ENCODE peak calls at places on chromosomes 5 and 9, in four cellular contexts. Z is iPS DF 19.7; M is T-helper 9 cell; V is activated CD4-positive, alpha-beta T cell treated with anti-CD3 and anti-CD28 coated beads, Interleukin-2, amount 50 U/mL, for 1 hour. Q is an unnamed sample.

GRCh38 chr9:76456202-76456926 is 2.6 kb upstream of the GCNT1 start:
- DNase-seq in M (peak), V (peak), Z (no peak), Q (peak)

GRCh38 chr5:96922452-96923244 is 13.2 kb upstream of the LNPEP start:
- DNase-seq in M (no peak), Z (no peak), V (no peak), Q (no peak)

GRCh38 chr9:78463750-78464149 is 166.8 kb downstream of the PSAT1 start:
- DNase-seq in V (no peak), Z (no peak), M (no peak), Q (no peak)

GRCh38 chr9:131738838-131739191 is 1.1 kb downstream of the RAPGEF1 start:
- DNase-seq in M (no peak), V (no peak), Z (no peak), Q (peak)

GRCh38 chr9:79613145-79613544 is 41.4 kb downstream of the TLE4 start:
- DNase-seq in M (no peak), V (no peak), Z (no peak), Q (no peak)

GRCh38 chr5:172644711-172645110 is 3.6 kb downstream of the NEURL1B start:
- DNase-seq in Z (no peak), M (no peak), V (no peak), Q (no peak)

GRCh38 chr5:56278267-56278826 is 45.2 kb upstream of the ANKRD55 start:
- DNase-seq in M (no peak), Z (no peak), V (no peak), Q (no peak)

GRCh38 chr5:43110606-43111170 is 10.0 kb upstream of the ZNF131 start:
- DNase-seq in V (peak), Z (peak), M (no peak), Q (peak)

GRCh38 chr5:143120460-143121134 is 282.9 kb downstream of the NR3C1 start:
- DNase-seq in M (no peak), V (no peak), Z (no peak), Q (no peak)

Q was measured in LoVo.